ENCODE peak calls at places on chromosomes 5 and 9, in five cellular contexts. N is aorta, Y is globus pallidus, D is GM06990, M is H7. O is an unnamed sample.

GRCh38 chr9:133261103-133261752 is 13.8 kb downstream of the ABO start:
- DNase-seq in N (no peak), Y (no peak), D (no peak), M (no peak), O (no peak)

GRCh38 chr9:114777841-114778240 is 28.0 kb downstream of the TNFSF15 start:
- DNase-seq in N (no peak), Y (no peak), D (no peak), M (peak), O (no peak)

GRCh38 chr9:86163503-86163902 is 64.1 kb upstream of the GOLM1 start:
- DNase-seq in N (no peak), Y (no peak), D (no peak), M (no peak), O (no peak)

GRCh38 chr5:103514381-103514780 is 48.2 kb downstream of the NUDT12 start:
- DNase-seq in N (no peak), Y (no peak), D (no peak), M (no peak), O (no peak)

GRCh38 chr9:123282343-123283047 is 14.1 kb upstream of the STRBP start:
- DNase-seq in N (no peak), Y (no peak), D (no peak), M (no peak), O (no peak)

GRCh38 chr5:43769576-43770352 is 166.8 kb downstream of the NNT start:
- DNase-seq in N (no peak), Y (no peak), D (no peak), M (no peak), O (no peak)

GRCh38 chr5:71932649-71933338 is 174.5 kb upstream of the MAP1B start:
- DNase-seq in N (peak), Y (peak), D (no peak), M (peak), O (peak)

GRCh38 chr9:128677787-128678186 is 11.2 kb upstream of the SET start:
- DNase-seq in N (no peak), Y (no peak), D (no peak), M (no peak), O (no peak)

GRCh38 chr5:172748341-172748843 is 22.6 kb downstream of the DUSP1 start:
- DNase-seq in N (peak), Y (no peak), D (no peak), M (peak), O (no peak)

GRCh38 chr5:167861134-167861930 is 430.1 kb upstream of the WWC1 start:
- DNase-seq in N (no peak), Y (no peak), D (no peak), M (peak), O (no peak)

GRCh38 chr5:74953961-74954720 is 88.0 kb upstream of the FAM169A start:
- DNase-seq in N (no peak), Y (no peak), D (no peak), M (no peak), O (peak)

GRCh38 chr5:30197662-30198061 is 995.8 kb upstream of the CDH6 start:
- DNase-seq in N (no peak), Y (no peak), D (no peak), M (no peak), O (no peak)

GRCh38 chr5:32990593-32991415 is 279.7 kb downstream of the NPR3 start:
- DNase-seq in N (no peak), Y (no peak), D (no peak), M (no peak), O (no peak)

GRCh38 chr9:130268521-130269131 is 3.1 kb downstream of the HMCN2 start:
- DNase-seq in N (no peak), Y (peak), D (no peak), M (peak), O (no peak)

GRCh38 chr5:173456751-173457171 is 128.5 kb upstream of the STC2 start:
- DNase-seq in N (no peak), Y (no peak), D (no peak), M (no peak), O (no peak)

GRCh38 chr9:101716629-101717028 is 21.8 kb downstream of the GRIN3A start:
- DNase-seq in N (no peak), Y (no peak), D (no peak), M (no peak), O (no peak)

GRCh38 chr9:116860509-116861120 is 173.5 kb downstream of the TRIM32 start:
- DNase-seq in N (peak), Y (peak), D (no peak), M (peak), O (peak)

GRCh38 chr5:170896779-170897178 is 35.0 kb downstream of the RANBP17 start:
- DNase-seq in N (no peak), Y (peak), D (no peak), M (peak), O (no peak)

GRCh38 chr5:140172473-140172872 is 2.5 kb upstream of the CYSTM1 start:
- DNase-seq in N (no peak), Y (no peak), D (no peak), M (no peak), O (peak)

GRCh38 chr9:129374231-129374630 is 196.2 kb upstream of the IER5L start:
- DNase-seq in N (no peak), Y (no peak), D (no peak), M (no peak), O (no peak)

GRCh38 chr5:93281980-93282772 is 298.8 kb downstream of the NR2F1-AS1 start:
- DNase-seq in N (no peak), Y (no peak), D (no peak), M (no peak), O (no peak)

GRCh38 chr5:17096975-17097695 is 120.3 kb upstream of the BASP1 start:
- DNase-seq in N (no peak), Y (no peak), D (no peak), M (peak), O (no peak)

GRCh38 chr5:73442960-73443627 is 5.5 kb downstream of the FOXD1 start:
- DNase-seq in N (no peak), Y (no peak), D (no peak), M (no peak), O (no peak)

GRCh38 chr5:20359377-20359776 is 371.4 kb upstream of the CDH18 start:
- DNase-seq in N (no peak), Y (no peak), D (no peak), M (no peak), O (no peak)

GRCh38 chr9:124480621-124480981 is 26.6 kb downstream of the NR5A1 start:
- DNase-seq in N (no peak), Y (no peak), D (peak), M (peak), O (peak)

GRCh38 chr5:177498013-177498847 is 826 bp upstream of the PDLIM7 start:
- DNase-seq in N (peak), Y (no peak), D (no peak), M (peak), O (peak)

GRCh38 chr5:68178579-68178978 is 37.0 kb upstream of the PIK3R1 start:
- DNase-seq in N (no peak), Y (no peak), D (no peak), M (no peak), O (no peak)

GRCh38 chr5:172451771-172452197 is 2.5 kb downstream of the SH3PXD2B start:
- DNase-seq in N (peak), Y (no peak), D (no peak), M (no peak), O (peak)

GRCh38 chr5:154342963-154343362 is 102.8 kb upstream of the SAP30L start:
- DNase-seq in N (no peak), Y (no peak), D (no peak), M (no peak), O (no peak)

GRCh38 chr5:75363726-75364495 is 26.9 kb downstream of the HMGCR start:
- DNase-seq in N (no peak), Y (no peak), D (no peak), M (no peak), O (no peak)

GRCh38 chr9:98521141-98521540 is 187.6 kb downstream of the GABBR2 start:
- DNase-seq in N (no peak), Y (no peak), D (no peak), M (no peak), O (no peak)

GRCh38 chr5:73238873-73239272 is 65.9 kb downstream of the TMEM174 start:
- DNase-seq in N (no peak), Y (no peak), D (no peak), M (no peak), O (no peak)

GRCh38 chr5:106880656-106881055 is 790.1 kb downstream of the EFNA5 start:
- DNase-seq in N (no peak), Y (no peak), D (no peak), M (no peak), O (no peak)

GRCh38 chr9:115098226-115098965 is 19.6 kb downstream of the TNC start:
- DNase-seq in N (no peak), Y (no peak), D (no peak), M (no peak), O (no peak)

GRCh38 chr5:98769256-98770157 is 4.0 kb upstream of the RGMB start:
- DNase-seq in N (no peak), Y (peak), D (peak), M (peak), O (no peak)

GRCh38 chr5:149062371-149063016 is 368 bp downstream of the SH3TC2 start:
- DNase-seq in N (no peak), Y (peak), D (no peak), M (no peak), O (peak)

GRCh38 chr5:64505769-64506566 is at the start of gene RGS7BP:
- DNase-seq in N (peak), Y (peak), D (peak), M (peak), O (no peak)